ENCODE peak calls at places on chromosomes 11 and 22, in four cellular contexts. Y is activated T-cell treated with anti-CD3 and anti-CD28 coated beads, Interleukin-2, amount 50 U/mL, for 4 hours; B is activated CD8-positive, alpha-beta memory T cell treated with anti-CD3 and anti-CD28 coated beads, Interleukin-2, amount 10 ng/mL, durations not matched to agents 7 days and 5 days; X is T-cell. F is an unnamed sample.

GRCh38 chr11:73597340-73597955 is 464 bp downstream of the FAM168A start:
- ATAC-seq in Y (no peak), B (no peak), X (no peak), F (no peak)

GRCh38 chr11:122235615-122236014 is 119.6 kb upstream of the BLID start:
- ATAC-seq in Y (no peak), B (no peak), X (no peak), F (no peak)

GRCh38 chr11:128351168-128351567 is 236.2 kb downstream of the ETS1 start:
- ATAC-seq in Y (peak), B (no peak), X (peak), F (no peak)

GRCh38 chr22:19808873-19809478 is 45.7 kb downstream of the GNB1L start:
- ATAC-seq in Y (no peak), B (no peak), X (no peak), F (no peak)

GRCh38 chr11:63805844-63806415 is 7.3 kb upstream of the SPINDOC start:
- ATAC-seq in Y (no peak), B (no peak), X (no peak), F (no peak)

GRCh38 chr11:109421981-109422590 is at the start of gene C11orf87:
- ATAC-seq in Y (peak), B (no peak), X (no peak), F (no peak)

GRCh38 chr22:37803636-37804371 is 3.9 kb upstream of the GCAT start:
- ATAC-seq in Y (no peak), B (no peak), X (no peak), F (no peak)

GRCh38 chr11:95849087-95849825 is 59.0 kb downstream of the CEP57 start:
- ATAC-seq in Y (peak), B (no peak), X (peak), F (peak)

GRCh38 chr11:19403196-19403895 is 162.6 kb upstream of the E2F8 start:
- ATAC-seq in Y (no peak), B (no peak), X (no peak), F (no peak)

GRCh38 chr11:100687630-100688395 is 725 bp downstream of the ARHGAP42 start:
- ATAC-seq in Y (peak), B (peak), X (no peak), F (peak)